ENCODE peak calls at places on chromosome 11, in seven cellular contexts. P, Y, C, U, A, E and D are unnamed samples.

GRCh38 chr11:106276859-106277436 is 199.5 kb downstream of the AASDHPPT start:
- DNase-seq in E (no peak), A (peak; percentile 29), U (peak; percentile 6), Y (no peak), P (peak; percentile 25), C (no peak), D (no peak)

GRCh38 chr11:12166299-12167092 is 56.1 kb downstream of the MICAL2 start:
- DNase-seq in Y (no peak), A (no peak), U (no peak), E (no peak), C (no peak), P (no peak), D (no peak)

GRCh38 chr11:94883878-94884277 is 89.5 kb downstream of the CWC15 start:
- DNase-seq in P (no peak), U (no peak), A (no peak), E (no peak), C (no peak), Y (no peak), D (no peak)

GRCh38 chr11:88552377-88553029 is 215.0 kb upstream of the CTSC start:
- DNase-seq in C (peak; percentile 39), Y (no peak), E (peak; percentile 25), P (peak; percentile 56), U (peak; percentile 72), A (no peak), D (peak; percentile 63)

GRCh38 chr11:57407941-57408475 is 17.6 kb upstream of the PRG2 start:
- DNase-seq in P (no peak), Y (no peak), C (no peak), A (no peak), E (no peak), U (no peak), D (no peak)

GRCh38 chr11:118527109-118527508 is at the start of gene TTC36:
- DNase-seq in A (no peak), P (no peak), Y (no peak), E (no peak), C (no peak), U (no peak), D (no peak)

GRCh38 chr11:117933475-117933874 is 4.3 kb upstream of the TMPRSS13 start:
- DNase-seq in A (no peak), E (no peak), P (no peak), C (no peak), Y (no peak), U (no peak), D (no peak)

GRCh38 chr11:103851166-103851651 is 185.2 kb upstream of the DDI1 start:
- DNase-seq in U (no peak), P (peak; percentile 70), E (no peak), C (no peak), A (peak; percentile 67), Y (no peak), D (no peak)

GRCh38 chr11:97516688-97517087 is 1126.9 kb downstream of the JRKL start:
- DNase-seq in A (no peak), E (no peak), P (no peak), C (no peak), U (no peak), Y (no peak), D (no peak)
- TF ChIP-seq CTCF in A (no peak), E (peak; percentile 14), P (no peak), C (no peak), U (no peak), Y (no peak), D (no peak)

DNA sequence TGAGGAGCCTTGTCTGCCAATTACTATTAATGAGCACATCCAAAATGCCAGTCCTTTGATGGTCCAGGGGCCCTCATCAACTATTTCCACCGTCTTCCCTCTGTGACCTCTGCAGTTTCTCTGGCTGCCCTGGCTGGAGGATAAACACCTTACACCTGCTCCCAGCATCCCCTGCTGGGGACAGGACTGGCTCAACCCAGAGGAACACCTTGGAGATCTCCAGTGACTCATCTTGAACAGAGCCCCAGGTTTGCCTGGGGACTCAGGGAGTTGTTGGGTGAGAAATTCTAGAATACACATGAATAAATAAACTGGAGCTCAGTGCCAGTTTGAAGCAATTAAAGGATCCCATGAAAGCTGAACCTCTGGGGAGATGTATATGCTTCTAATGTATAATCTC is 24.0 kb upstream of the ELF5 start:
- DNase-seq in A (no peak), U (no peak), C (no peak), Y (no peak), E (no peak), P (no peak), D (no peak)
- TF ChIP-seq CTCF in A (no peak), U (no peak), C (no peak), Y (no peak), E (no peak), P (no peak), D (no peak)

GRCh38 chr11:43643898-43644625 is 36.5 kb upstream of the HSD17B12 start:
- DNase-seq in C (peak; percentile 77), Y (peak; percentile 87), U (peak; percentile 93), P (peak; percentile 83), A (peak; percentile 84), E (peak; percentile 77), D (peak; percentile 75)
- TF ChIP-seq CTCF in C (peak; percentile 2), Y (no peak), U (no peak), P (no peak), A (no peak), E (no peak), D (no peak)

DNA sequence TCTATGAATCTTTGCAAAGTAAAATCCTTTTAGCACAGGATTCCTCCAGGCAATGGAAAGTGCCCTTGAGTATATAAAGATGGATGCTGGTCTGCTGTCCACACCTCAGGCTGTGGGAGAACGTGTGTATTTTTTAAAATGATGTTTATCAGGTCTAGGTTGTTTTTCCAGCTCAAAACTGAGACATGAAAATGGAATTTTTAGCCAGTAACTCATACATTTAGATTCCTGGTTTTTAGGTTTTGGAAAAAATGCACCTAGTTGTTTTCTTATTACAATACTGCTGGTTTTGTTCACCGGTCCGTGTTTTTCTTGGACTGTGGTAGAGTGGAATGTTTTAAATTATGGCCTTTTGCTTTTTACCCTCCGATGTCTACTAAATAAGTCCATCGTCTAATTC is 554.7 kb downstream of the SOX6 start:
- DNase-seq in E (no peak), C (no peak), P (peak; percentile 8), Y (no peak), A (peak; percentile 66), U (peak; percentile 5), D (no peak)
- TF ChIP-seq CTCF in E (no peak), C (no peak), P (no peak), Y (no peak), A (no peak), U (no peak), D (no peak)

GRCh38 chr11:871472-871871 is 28.8 kb downstream of the TSPAN4 start:
- DNase-seq in U (no peak), P (no peak), A (no peak), Y (no peak), E (no peak), C (no peak), D (no peak)

GRCh38 chr11:868802-869201 is 26.1 kb downstream of the TSPAN4 start:
- DNase-seq in C (no peak), U (no peak), E (no peak), P (no peak), A (no peak), Y (no peak), D (no peak)

GRCh38 chr11:869399-870126 is 26.9 kb downstream of the TSPAN4 start:
- DNase-seq in A (no peak), Y (no peak), P (no peak), E (no peak), U (no peak), C (no peak), D (no peak)

GRCh38 chr11:870418-870817 is 27.8 kb downstream of the TSPAN4 start:
- DNase-seq in E (no peak), A (no peak), P (no peak), Y (no peak), C (no peak), U (no peak), D (no peak)

GRCh38 chr11:870127-870413 is 27.4 kb downstream of the TSPAN4 start:
- DNase-seq in P (no peak), U (no peak), E (no peak), Y (no peak), C (peak; percentile 24), A (no peak), D (no peak)
- TF ChIP-seq CTCF in P (peak; percentile 13), U (peak; percentile 17), E (peak; percentile 28), Y (no peak), C (peak; percentile 82), A (peak; percentile 34), D (peak; percentile 60)

GRCh38 chr11:71302911-71303310 is 50.5 kb upstream of the SHANK2 start:
- DNase-seq in C (no peak), A (no peak), E (no peak), P (no peak), U (no peak), Y (no peak), D (no peak)
- TF ChIP-seq CTCF in C (no peak), A (peak; percentile 8), E (no peak), P (peak; percentile 20), U (no peak), Y (no peak), D (peak; percentile 40)

GRCh38 chr11:35846874-35847273 is 97.0 kb upstream of the LDLRAD3 start:
- DNase-seq in U (no peak), E (no peak), Y (no peak), A (no peak), P (no peak), C (no peak), D (no peak)
- TF ChIP-seq CTCF in U (no peak), E (no peak), Y (no peak), A (no peak), P (no peak), C (no peak), D (no peak)

DNA sequence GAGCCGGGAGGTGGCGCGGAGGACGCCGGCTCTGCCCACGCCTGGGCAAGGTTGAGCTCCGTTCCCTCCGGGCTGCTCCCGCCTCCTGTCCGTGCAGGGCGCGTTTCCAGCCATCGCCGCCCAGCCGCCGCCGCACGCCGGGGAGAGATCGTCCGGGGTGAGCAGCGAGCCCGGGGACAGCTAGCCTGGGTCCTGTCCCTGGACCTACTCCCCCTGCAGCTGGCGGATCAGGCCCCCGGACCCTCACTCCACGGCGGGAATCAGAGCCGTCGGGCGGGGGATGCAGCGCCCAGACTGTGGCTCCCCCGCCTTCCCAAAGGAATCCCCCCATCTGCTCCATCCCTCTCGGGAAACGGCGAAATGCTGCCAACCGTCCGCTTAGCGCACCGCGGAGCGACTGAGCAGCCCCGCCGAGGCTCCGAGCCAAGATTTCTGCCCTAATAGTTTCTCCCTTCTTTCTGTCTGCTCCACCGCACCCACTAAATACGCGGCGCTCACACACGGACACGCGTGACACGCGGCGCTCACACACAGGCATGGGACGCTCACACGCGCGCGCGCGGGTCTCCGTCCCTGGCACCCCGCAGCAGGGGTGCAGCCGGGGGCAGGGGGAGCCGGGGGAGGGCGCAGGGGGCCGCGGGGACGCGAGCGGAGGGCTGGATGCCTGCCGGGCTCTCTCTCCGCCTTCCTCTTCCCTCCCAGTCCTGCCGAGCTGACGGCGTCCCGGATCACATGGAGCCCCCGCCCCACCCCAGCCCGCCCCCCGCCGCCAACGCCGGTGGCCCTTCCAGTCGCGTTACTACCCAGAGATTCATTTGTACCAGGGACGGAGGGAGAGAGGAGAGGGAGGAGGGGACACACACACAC is at the start of gene KCNJ5:
- DNase-seq in U (peak; percentile 83), E (peak; percentile 43), P (peak; percentile 10), Y (no peak), A (no peak), C (no peak), D (no peak)
- TF ChIP-seq CTCF in U (no peak), E (no peak), P (no peak), Y (no peak), A (no peak), C (no peak), D (no peak)